ENCODE peak calls at places on chromosomes 7 and 10, in ten cellular contexts. D, H, U, O, R, N, G, W, B and T are unnamed samples.

GRCh38 chr10:34254596-34254995 is 560.5 kb downstream of the PARD3 start:
- DNase-seq in G (no peak), R (no peak), N (peak; percentile 65), U (no peak), D (peak; percentile 39), H (no peak), W (no peak), O (no peak), B (peak; percentile 89), T (no peak)

GRCh38 chr7:158754746-158755444 is 50.3 kb upstream of the NCAPG2 start:
- DNase-seq in R (no peak), G (no peak), U (no peak), H (no peak), D (no peak), O (no peak), B (no peak), W (no peak), N (no peak), T (no peak)

GRCh38 chr7:155810607-155811559 is 1.4 kb downstream of the SHH start:
- DNase-seq in U (peak; percentile 44), D (no peak), G (no peak), B (no peak), N (no peak), H (no peak), W (no peak), O (peak; percentile 32), R (no peak), T (peak; percentile 66)

GRCh38 chr10:43809211-43809930 is 160.7 kb upstream of the ZNF32 start:
- DNase-seq in H (no peak), G (no peak), R (no peak), O (no peak), W (no peak), B (no peak), N (no peak), D (peak; percentile 71), U (no peak), T (no peak)

GRCh38 chr10:43202657-43203490 is 64.0 kb downstream of the RASGEF1A start:
- DNase-seq in H (peak; percentile 50), N (peak; percentile 65), D (no peak), R (no peak), W (no peak), O (no peak), B (peak; percentile 20), G (no peak), U (peak; percentile 75), T (peak; percentile 82)

GRCh38 chr7:26948617-26949118 is 84.3 kb upstream of the SKAP2 start:
- DNase-seq in O (no peak), N (no peak), R (no peak), U (no peak), D (no peak), B (no peak), H (no peak), G (no peak), W (no peak), T (no peak)

GRCh38 chr7:32204361-32205018 is 134.3 kb upstream of the PDE1C start:
- DNase-seq in B (peak; percentile 91), U (no peak), O (peak; percentile 50), G (peak; percentile 75), H (no peak), D (peak; percentile 83), W (peak; percentile 54), N (peak; percentile 23), R (no peak), T (no peak)

GRCh38 chr7:157576415-157576814 is 239.6 kb downstream of the DNAJB6 start:
- DNase-seq in N (no peak), G (no peak), O (no peak), W (no peak), U (peak; percentile 45), R (peak; percentile 32), H (no peak), D (no peak), B (no peak), T (peak; percentile 83)

GRCh38 chr10:5589963-5590511 is 65.3 kb downstream of the CALML3 start:
- DNase-seq in R (no peak), D (no peak), N (no peak), B (peak; percentile 57), U (peak; percentile 13), H (no peak), G (no peak), O (no peak), W (no peak), T (peak; percentile 26)

GRCh38 chr7:44673771-44674170 is 67.3 kb downstream of the OGDH start:
- DNase-seq in H (no peak), G (no peak), W (no peak), O (no peak), N (no peak), B (no peak), U (no peak), R (no peak), D (no peak), T (no peak)

GRCh38 chr10:63887026-63887589 is 365.9 kb downstream of the REEP3 start:
- DNase-seq in H (no peak), D (no peak), R (no peak), O (no peak), W (no peak), B (peak; percentile 21), U (no peak), N (peak; percentile 39), G (no peak), T (no peak)

GRCh38 chr7:132782777-132783633 is 206.7 kb upstream of the PLXNA4 start:
- DNase-seq in U (no peak), G (no peak), D (no peak), H (no peak), B (no peak), W (no peak), R (no peak), O (no peak), N (no peak), T (no peak)

GRCh38 chr10:784377-784758 is 94.9 kb upstream of the DIP2C start:
- DNase-seq in R (no peak), D (no peak), H (peak; percentile 60), W (no peak), N (peak; percentile 86), G (no peak), B (no peak), U (peak; percentile 43), O (no peak), T (peak; percentile 71)

GRCh38 chr10:1597370-1598146 is 139.8 kb downstream of the ADARB2 start:
- DNase-seq in O (no peak), U (no peak), G (no peak), N (no peak), B (no peak), W (no peak), D (no peak), R (no peak), H (no peak), T (no peak)

GRCh38 chr10:122140477-122140902 is 130.6 kb upstream of the BTBD16 start:
- DNase-seq in O (no peak), B (peak; percentile 82), W (no peak), U (no peak), G (peak; percentile 84), H (no peak), D (no peak), R (no peak), N (no peak), T (peak; percentile 83)

GRCh38 chr10:94327649-94328048 is 35.1 kb downstream of the NOC3L start:
- DNase-seq in N (no peak), U (no peak), D (no peak), R (no peak), W (no peak), B (no peak), H (no peak), O (no peak), G (no peak), T (no peak)

GRCh38 chr10:75436896-75437295 is 5.5 kb downstream of the LRMDA start:
- DNase-seq in D (no peak), N (no peak), H (no peak), W (no peak), O (no peak), B (no peak), R (no peak), U (no peak), G (no peak), T (no peak)

GRCh38 chr7:132145466-132145865 is 430.8 kb downstream of the PLXNA4 start:
- DNase-seq in N (no peak), H (peak; percentile 57), O (no peak), G (no peak), U (no peak), D (peak; percentile 5), B (peak; percentile 74), W (peak; percentile 24), R (no peak), T (no peak)

GRCh38 chr7:128945668-128946366 is 8.1 kb downstream of the IRF5 start:
- DNase-seq in N (no peak), O (no peak), G (no peak), U (no peak), R (no peak), W (no peak), H (no peak), B (no peak), D (no peak), T (no peak)

GRCh38 chr10:30422981-30423654 is 10.9 kb upstream of the MAP3K8 start:
- DNase-seq in H (peak; percentile 69), O (no peak), U (peak; percentile 82), W (peak; percentile 27), R (no peak), D (peak; percentile 74), G (peak; percentile 78), B (peak; percentile 96), N (no peak), T (peak; percentile 81)

GRCh38 chr10:100788027-100788900 is 42.9 kb downstream of the PAX2 start:
- DNase-seq in D (no peak), U (no peak), W (no peak), H (no peak), G (peak; percentile 40), B (no peak), R (no peak), O (no peak), N (no peak), T (peak; percentile 43)

GRCh38 chr10:6052247-6053221 is 9.6 kb downstream of the IL2RA start:
- DNase-seq in H (no peak), R (peak; percentile 63), O (no peak), W (no peak), G (peak; percentile 58), D (no peak), B (no peak), U (no peak), N (no peak), T (no peak)

GRCh38 chr7:16594061-16594460 is 51.5 kb downstream of the ANKMY2 start:
- DNase-seq in D (peak; percentile 12), B (no peak), G (no peak), O (no peak), W (no peak), U (no peak), R (no peak), H (no peak), N (no peak), T (no peak)

GRCh38 chr10:23408330-23408976 is 30.4 kb upstream of the OTUD1 start:
- DNase-seq in O (no peak), B (no peak), R (no peak), D (no peak), W (no peak), U (no peak), N (no peak), H (no peak), G (no peak), T (no peak)

GRCh38 chr7:102883098-102883860 is 29.5 kb upstream of the LRRC17 start:
- DNase-seq in G (no peak), W (no peak), O (no peak), B (no peak), U (no peak), N (no peak), R (no peak), D (no peak), H (no peak), T (no peak)

GRCh38 chr10:102554531-102554930 is 50.8 kb downstream of the SUFU start:
- DNase-seq in U (no peak), R (no peak), G (no peak), B (no peak), D (no peak), O (no peak), H (no peak), W (no peak), N (no peak), T (no peak)